ENCODE peak calls at places on chromosomes 1 and 21, in four cellular contexts. I is astrocyte of the cerebellum; B is CD8-positive, alpha-beta T cell; M is transverse colon. Y is an unnamed sample.

GRCh38 chr1:94522304-94522703 is 19.3 kb downstream of the F3 start:
- DNase-seq in I (peak), B (no peak), M (no peak), Y (peak)

GRCh38 chr1:167541013-167541412 is 12.5 kb downstream of the CREG1 start:
- DNase-seq in I (no peak), B (no peak), M (no peak), Y (no peak)

GRCh38 chr1:226457307-226457712 is 49.4 kb upstream of the PARP1 start:
- DNase-seq in I (no peak), B (peak), M (peak), Y (peak)

GRCh38 chr1:10610901-10611600 is 136.3 kb downstream of the PEX14 start:
- DNase-seq in I (no peak), B (no peak), M (no peak), Y (no peak)

GRCh38 chr1:228222548-228222947 is 14.7 kb downstream of the OBSCN start:
- DNase-seq in I (no peak), B (no peak), M (no peak), Y (no peak)

GRCh38 chr1:109759513-109760334 is 4.0 kb downstream of the EPS8L3 start:
- DNase-seq in I (no peak), B (no peak), M (peak), Y (no peak)

GRCh38 chr21:42739061-42739931 is 85.9 kb downstream of the PDE9A start:
- DNase-seq in I (no peak), B (no peak), M (peak), Y (no peak)

GRCh38 chr1:12415239-12415543 is 185.4 kb downstream of the VPS13D start:
- DNase-seq in I (no peak), B (no peak), M (no peak), Y (no peak)

GRCh38 chr1:45923343-45923742 is 119.9 kb downstream of the MAST2 start:
- DNase-seq in I (no peak), B (no peak), M (no peak), Y (no peak)

GRCh38 chr1:9551984-9552383 is 12.7 kb downstream of the SLC25A33 start:
- DNase-seq in I (no peak), B (no peak), M (no peak), Y (no peak)

GRCh38 chr1:34759472-34760357 is at the start of gene GJB4:
- DNase-seq in I (no peak), B (no peak), M (no peak), Y (no peak)

GRCh38 chr1:54409156-54410142 is 3.3 kb upstream of the SSBP3 start:
- DNase-seq in I (no peak), B (peak), M (peak), Y (peak)

GRCh38 chr1:156676820-156677615 is at the start of gene NES:
- DNase-seq in I (no peak), B (no peak), M (peak), Y (no peak)

GRCh38 chr1:191671236-191671635 is 487.0 kb upstream of the RGS18 start:
- DNase-seq in I (no peak), B (no peak), M (no peak), Y (no peak)

GRCh38 chr1:22309572-22309971 is 142.1 kb upstream of the ZBTB40 start:
- DNase-seq in I (no peak), B (no peak), M (no peak), Y (no peak)

GRCh38 chr1:202592141-202592540 is 118.1 kb downstream of the SYT2 start:
- DNase-seq in I (no peak), B (no peak), M (no peak), Y (no peak)

GRCh38 chr1:157124855-157125254 is 13.3 kb downstream of the ETV3 start:
- DNase-seq in I (no peak), B (no peak), M (no peak), Y (no peak)

GRCh38 chr1:26288311-26288941 is 8.5 kb downstream of the SH3BGRL3 start:
- DNase-seq in I (no peak), B (peak), M (peak), Y (peak)

GRCh38 chr1:149884433-149885363 is 14.7 kb upstream of the BOLA1 start:
- DNase-seq in I (no peak), B (no peak), M (no peak), Y (peak)

DNA sequence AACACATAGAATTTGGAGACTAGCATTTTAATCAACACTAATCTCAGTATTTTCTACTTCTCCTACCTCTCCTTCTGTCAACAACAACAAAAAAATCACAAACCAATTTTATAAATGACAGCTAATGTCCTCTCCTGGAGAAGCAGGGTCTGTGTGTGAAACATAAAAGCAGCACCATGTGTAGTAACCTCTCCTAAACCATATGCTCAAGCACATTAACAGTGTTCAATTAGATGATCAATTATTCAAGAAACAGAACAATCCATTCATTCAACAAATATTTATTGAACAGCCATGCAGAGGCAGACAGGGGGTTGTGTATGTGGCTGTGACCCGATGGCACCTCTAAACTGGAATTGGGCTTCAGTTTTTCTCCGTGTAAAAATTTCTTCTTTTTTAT is 482 bp upstream of the FMN2 start:
- DNase-seq in I (no peak), B (no peak), M (no peak), Y (no peak)
- H3K4me3 ChIP-seq in I (peak), B (no peak), M (no peak), Y (peak)

GRCh38 chr21:44083631-44084291 is 23.4 kb upstream of the PWP2 start:
- DNase-seq in I (no peak), B (peak), M (no peak), Y (peak)
- H3K4me3 ChIP-seq in I (no peak), B (peak), M (no peak), Y (peak)

DNA sequence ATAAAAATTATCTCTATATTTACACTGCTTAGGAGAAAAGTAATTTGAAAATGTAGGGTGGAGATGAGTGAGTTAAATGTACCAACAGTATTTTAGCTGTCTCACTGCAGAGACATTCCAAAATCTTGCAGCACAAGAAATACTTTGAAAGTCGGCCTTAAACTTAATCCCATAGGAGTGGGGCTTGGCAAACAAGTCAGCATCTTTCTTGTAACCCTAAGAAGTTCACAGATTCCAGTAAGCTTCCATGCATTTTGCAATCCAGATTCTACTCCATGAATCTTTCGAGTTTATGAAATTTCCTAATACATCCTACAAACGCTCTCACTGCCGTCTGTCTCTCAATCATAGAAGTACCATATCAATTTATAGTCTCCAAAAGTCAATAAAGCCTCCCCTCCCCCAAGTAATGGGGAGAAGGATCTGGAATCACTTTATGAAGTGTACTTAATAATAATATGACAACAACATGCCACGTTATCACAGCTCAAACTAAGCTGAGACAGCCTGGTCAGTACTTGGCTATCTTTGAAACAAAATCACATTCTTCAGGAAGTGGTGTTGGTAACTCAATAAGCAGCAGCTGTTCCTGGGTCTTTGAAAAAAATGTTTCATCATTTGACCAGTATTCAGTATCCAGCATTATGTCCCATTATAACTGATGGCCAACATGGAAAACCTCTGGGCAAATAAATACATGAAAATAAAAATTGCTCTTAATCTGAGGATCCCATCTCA is 317.4 kb upstream of the RUNX1 start:
- DNase-seq in I (no peak), B (no peak), M (no peak), Y (no peak)
- H3K4me3 ChIP-seq in I (no peak), B (no peak), M (no peak), Y (no peak)

DNA sequence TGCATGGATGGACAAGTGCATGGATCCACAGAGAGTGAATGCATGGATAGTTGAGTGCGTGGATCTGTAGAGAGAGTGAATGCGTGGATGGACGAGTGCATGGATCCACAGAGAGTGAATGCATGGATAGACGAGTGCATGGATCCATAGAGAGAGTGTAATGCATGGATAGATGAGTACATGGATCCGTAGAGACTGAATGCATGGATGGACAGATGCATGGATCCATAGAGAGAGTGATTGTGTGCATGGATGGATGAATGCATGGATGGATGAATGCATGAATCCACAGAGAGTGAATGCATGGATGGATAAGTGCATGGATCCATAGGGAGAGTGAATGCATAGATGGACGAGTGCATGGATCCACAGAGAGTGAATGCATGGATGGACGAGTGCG is 153.8 kb downstream of the PCBP3 start:
- DNase-seq in I (no peak), B (no peak), M (no peak), Y (no peak)
- H3K4me3 ChIP-seq in I (no peak), B (no peak), M (no peak), Y (no peak)

GRCh38 chr1:47725000-47725731 is 272.0 kb downstream of the TRABD2B start:
- DNase-seq in I (no peak), B (no peak), M (no peak), Y (no peak)

GRCh38 chr1:47722909-47723580 is 274.1 kb downstream of the TRABD2B start:
- DNase-seq in I (no peak), B (no peak), M (peak), Y (no peak)

GRCh38 chr1:47725732-47726495 is 271.3 kb downstream of the TRABD2B start:
- DNase-seq in I (peak), B (peak), M (peak), Y (peak)

GRCh38 chr1:47726496-47726855 is 270.7 kb downstream of the TRABD2B start:
- DNase-seq in I (no peak), B (no peak), M (no peak), Y (no peak)

GRCh38 chr1:47724427-47724999 is 272.7 kb downstream of the TRABD2B start:
- DNase-seq in I (no peak), B (no peak), M (peak), Y (no peak)
- H3K4me3 ChIP-seq in I (no peak), B (no peak), M (no peak), Y (no peak)

Y was measured in Jurkat, Clone E6-1.